ENCODE peak calls at places on chromosomes 1 and 21, in eight cellular contexts. N is osteoblast, X is upper lobe of right lung, D is foreskin fibroblast, R is dorsolateral prefrontal cortex, H is cardiac muscle cell, F is pancreas, V is PC-9. O is an unnamed sample.

GRCh38 chr1:184118051-184118450 is 66.5 kb downstream of the TSEN15 start:
- DNase-seq in H (no peak), D (peak), X (no peak), R (no peak), V (peak), N (peak), F (no peak), O (peak)

GRCh38 chr1:55987491-55988255 is 591.7 kb downstream of the PLPP3 start:
- DNase-seq in F (no peak), N (no peak), V (no peak), D (no peak), R (no peak), X (no peak), H (no peak), O (no peak)

GRCh38 chr1:234977891-234978396 is 150.7 kb downstream of the TOMM20 start:
- DNase-seq in F (no peak), R (no peak), N (no peak), V (no peak), X (no peak), H (no peak), D (no peak), O (no peak)

GRCh38 chr21:17501107-17502006 is 11.5 kb upstream of the CXADR start:
- DNase-seq in V (peak), H (no peak), F (no peak), X (no peak), N (no peak), R (no peak), D (peak), O (no peak)

GRCh38 chr1:205583461-205584130 is 48.2 kb downstream of the ELK4 start:
- DNase-seq in X (peak), N (peak), F (no peak), R (no peak), V (no peak), H (no peak), D (no peak), O (no peak)

GRCh38 chr1:246450485-246451251 is 56.4 kb downstream of the SMYD3 start:
- DNase-seq in X (no peak), V (no peak), N (peak), R (no peak), H (peak), D (peak), F (no peak), O (peak)

GRCh38 chr21:37451446-37451845 is 84.9 kb downstream of the DYRK1A start:
- DNase-seq in D (no peak), V (no peak), F (no peak), R (no peak), N (no peak), H (no peak), X (no peak), O (no peak)

GRCh38 chr21:34510148-34511142 is 1.6 kb downstream of the KCNE1 start:
- DNase-seq in V (peak), D (peak), X (peak), F (peak), N (peak), H (peak), R (no peak), O (peak)

GRCh38 chr1:1397839-1398523 is 1.2 kb downstream of the CCNL2 start:
- DNase-seq in V (no peak), X (no peak), H (no peak), N (peak), R (no peak), D (peak), F (no peak), O (no peak)

GRCh38 chr1:201720522-201720844 is 108.5 kb upstream of the IPO9 start:
- DNase-seq in F (no peak), V (no peak), N (peak), X (no peak), H (no peak), D (no peak), R (no peak), O (no peak)

GRCh38 chr1:41639332-41639936 is 155.0 kb upstream of the EDN2 start:
- DNase-seq in D (peak), H (no peak), N (peak), R (peak), V (no peak), X (no peak), F (no peak), O (peak)

GRCh38 chr1:243950166-243950565 is 100.1 kb upstream of the AKT3 start:
- DNase-seq in F (no peak), R (no peak), D (peak), X (no peak), V (peak), N (peak), H (no peak), O (peak)

GRCh38 chr21:21712761-21713558 is 714.8 kb downstream of the NCAM2 start:
- DNase-seq in X (no peak), F (no peak), D (peak), V (no peak), H (no peak), R (no peak), N (no peak), O (peak)

GRCh38 chr1:9351654-9352271 is 59.1 kb downstream of the SPSB1 start:
- DNase-seq in X (no peak), F (no peak), H (no peak), V (peak), D (no peak), N (peak), R (no peak), O (no peak)

GRCh38 chr1:84164156-84164555 is 20.1 kb downstream of the PRKACB start:
- DNase-seq in F (no peak), H (no peak), X (no peak), V (no peak), R (no peak), N (no peak), D (peak), O (peak)

GRCh38 chr1:228836954-228837481 is 101.7 kb downstream of the RHOU start:
- DNase-seq in D (no peak), V (no peak), X (no peak), N (no peak), R (no peak), F (no peak), H (no peak), O (no peak)

DNA sequence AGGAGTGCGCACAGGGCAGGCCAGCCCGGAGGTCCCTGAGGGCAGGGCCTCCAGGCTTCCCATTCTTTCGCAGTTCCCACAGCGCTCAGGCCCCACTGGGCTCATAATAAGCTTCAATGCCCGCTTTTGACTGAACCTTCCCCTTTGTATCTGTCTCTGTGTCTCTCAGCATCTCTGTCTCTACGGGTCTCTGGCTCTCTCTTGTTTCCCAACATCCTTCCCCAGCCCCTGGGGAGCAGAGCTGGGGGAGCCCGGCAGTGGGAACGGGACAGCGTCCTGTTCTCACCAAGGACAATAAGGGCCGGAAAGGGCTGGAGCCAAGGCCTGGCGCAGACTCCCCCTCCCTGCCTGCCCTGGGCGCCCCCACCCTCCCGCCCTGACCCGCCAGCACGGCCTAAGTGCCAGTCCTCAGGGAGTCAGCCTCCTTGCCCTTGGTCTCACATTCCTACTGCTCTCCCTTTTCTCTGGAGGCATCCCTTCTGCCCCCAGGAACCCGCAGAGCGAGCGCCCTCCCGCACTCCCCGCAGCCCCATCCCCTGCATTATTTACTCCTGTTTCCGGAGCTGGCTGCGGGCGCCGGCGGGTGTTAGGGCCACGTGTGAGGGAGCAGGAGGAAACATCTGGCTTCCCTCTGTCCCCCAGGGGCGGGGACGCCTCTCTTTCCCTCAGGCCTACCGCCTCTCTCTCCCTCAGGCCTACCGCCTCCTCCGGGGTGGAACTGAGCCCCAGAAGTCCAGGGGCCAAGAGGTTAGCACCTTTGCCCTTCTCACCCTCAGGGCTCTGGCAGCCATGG is 6.5 kb downstream of the KRTCAP2 start:
- DNase-seq in D (peak), X (peak), R (no peak), F (no peak), N (peak), V (no peak), H (no peak), O (no peak)
- H3K4me3 ChIP-seq in D (no peak), X (no peak), R (peak), F (no peak), N (no peak), V (no peak), H (no peak), O (no peak)

GRCh38 chr1:27522860-27523665 is 33.1 kb upstream of the WASF2 start:
- DNase-seq in X (no peak), D (peak), H (peak), V (no peak), N (peak), F (no peak), R (no peak), O (peak)
- TF ChIP-seq CTCF in X (peak), D (no peak), H (peak), V (no peak), N (no peak), F (no peak), R (no peak), O (peak)

GRCh38 chr1:28058168-28058567 is 30.2 kb downstream of the EYA3 start:
- DNase-seq in H (no peak), X (no peak), V (no peak), D (no peak), R (no peak), N (no peak), F (no peak), O (no peak)
- H3K4me3 ChIP-seq in H (no peak), X (no peak), V (no peak), D (no peak), R (no peak), N (no peak), F (no peak), O (no peak)

DNA sequence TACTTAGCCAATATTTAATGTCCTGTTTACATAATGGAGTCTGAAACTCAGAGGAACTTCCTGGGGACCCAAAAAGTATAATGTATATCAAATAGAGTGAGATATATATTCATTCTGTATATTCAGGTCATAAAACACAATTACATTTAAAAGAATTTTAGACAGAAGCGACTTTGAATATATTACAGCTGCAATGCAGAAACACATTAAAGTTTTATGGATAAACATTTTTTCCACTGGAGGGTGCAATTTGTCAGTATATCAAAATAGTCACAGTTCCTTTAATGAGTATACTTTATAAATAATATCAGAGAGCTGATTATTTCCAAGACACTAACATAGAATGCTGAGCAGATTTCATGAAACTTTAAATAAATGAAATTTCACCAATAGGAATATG is 43.9 kb upstream of the CRB1 start:
- DNase-seq in D (peak), H (no peak), R (no peak), N (no peak), F (no peak), V (no peak), X (no peak), O (peak)
- TF ChIP-seq CTCF in D (peak), H (peak), R (peak), N (peak), F (no peak), V (peak), X (peak), O (peak)

GRCh38 chr1:203556047-203556851 is 62.3 kb downstream of the OPTC start:
- DNase-seq in N (peak), R (no peak), D (peak), H (peak), V (no peak), F (no peak), X (no peak), O (peak)
- H3K4me3 ChIP-seq in N (peak), R (no peak), D (peak), H (no peak), V (no peak), F (no peak), X (no peak), O (no peak)

GRCh38 chr1:178500091-178500770 is 3.5 kb upstream of the CLEC20A start:
- DNase-seq in H (no peak), D (no peak), V (no peak), R (no peak), N (no peak), X (no peak), F (no peak), O (no peak)
- TF ChIP-seq CTCF in H (no peak), D (no peak), V (no peak), R (no peak), N (peak), X (peak), F (no peak), O (peak)

GRCh38 chr1:63922848-63923247 is 149.0 kb downstream of the ROR1 start:
- DNase-seq in F (no peak), N (no peak), D (no peak), X (no peak), R (no peak), H (peak), V (no peak), O (no peak)

GRCh38 chr1:63920154-63921117 is 146.6 kb downstream of the ROR1 start:
- DNase-seq in F (no peak), V (peak), D (peak), N (no peak), H (peak), X (no peak), R (no peak), O (peak)

GRCh38 chr1:63921357-63921756 is 147.5 kb downstream of the ROR1 start:
- DNase-seq in R (no peak), N (no peak), V (peak), D (no peak), H (no peak), F (no peak), X (no peak), O (no peak)

GRCh38 chr1:63924600-63924999 is 150.8 kb downstream of the ROR1 start:
- DNase-seq in F (no peak), X (no peak), H (no peak), N (no peak), V (no peak), R (no peak), D (no peak), O (peak)

DNA sequence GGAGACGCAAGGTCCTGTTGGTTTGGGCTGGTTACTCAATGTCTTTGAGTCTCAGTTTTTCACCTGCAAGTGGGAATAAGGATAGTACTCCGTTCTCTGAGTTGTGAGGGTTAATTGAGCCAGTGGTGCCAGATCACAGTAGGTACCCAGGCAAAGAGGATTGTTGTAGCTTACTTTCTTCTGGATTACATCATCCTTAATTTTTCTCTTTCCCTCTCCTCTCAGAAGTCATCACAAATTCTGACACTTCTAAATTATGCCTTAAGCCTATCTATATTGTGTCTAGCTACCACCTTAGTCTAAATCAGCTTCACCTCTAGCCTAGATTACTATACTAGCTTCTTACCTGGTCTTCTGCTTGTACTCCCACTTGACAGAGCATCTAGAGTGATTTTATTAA is 149.5 kb downstream of the ROR1 start:
- DNase-seq in F (no peak), V (no peak), H (no peak), R (no peak), N (no peak), X (no peak), D (no peak), O (no peak)
- H3K4me3 ChIP-seq in F (no peak), V (no peak), H (no peak), R (no peak), N (no peak), X (no peak), D (no peak), O (no peak)